ENCODE peak calls at places on chromosomes 5 and 9, in four cellular contexts. C is IMR-90, R is heart left ventricle, H is right atrium auricular region. F is an unnamed sample. For H3K36me3, the result is how much of the 10 kb centered on the place peaks cover.

GRCh38 chr5:14908195-14908594 is 36.6 kb upstream of the ANKH start:
- DNase-seq in C (peak), R (no peak), H (no peak), F (no peak)

GRCh38 chr5:38329132-38329715 is 70.9 kb downstream of the EGFLAM start:
- DNase-seq in C (no peak), R (no peak), H (no peak), F (no peak)

GRCh38 chr9:86126998-86127972 is 27.9 kb upstream of the GOLM1 start:
- DNase-seq in C (peak), R (peak), H (peak), F (peak)

GRCh38 chr5:119117237-119117636 is 46.4 kb downstream of the DMXL1 start:
- DNase-seq in C (no peak), R (no peak), H (no peak), F (no peak)

GRCh38 chr9:107606149-107606790 is 116.7 kb upstream of the KLF4 start:
- DNase-seq in C (no peak), R (no peak), H (no peak), F (no peak)

GRCh38 chr5:126680215-126680817 is 79.6 kb downstream of the PHAX start:
- DNase-seq in C (peak), R (no peak), H (no peak), F (peak)

GRCh38 chr9:33287087-33287490 is 3.2 kb upstream of the NFX1 start:
- DNase-seq in C (peak), R (peak), H (no peak), F (peak)

GRCh38 chr5:32802764-32803163 is 91.6 kb downstream of the NPR3 start:
- DNase-seq in C (no peak), R (no peak), H (no peak), F (no peak)

GRCh38 chr9:129702563-129702962 is 37.1 kb downstream of the PRRX2 start:
- DNase-seq in C (peak), R (no peak), H (no peak), F (peak)

GRCh38 chr9:82073551-82073950 is 85.0 kb downstream of the SPATA31D1 start:
- DNase-seq in C (no peak), R (no peak), H (no peak), F (no peak)

GRCh38 chr5:170113517-170113891 is 7.8 kb downstream of the FOXI1 start:
- DNase-seq in C (no peak), R (no peak), H (no peak), F (no peak)

GRCh38 chr9:137224850-137225694 is at the start of gene CYSRT1:
- DNase-seq in C (no peak), R (no peak), H (no peak), F (no peak)

GRCh38 chr9:126413470-126414051 is 86.9 kb downstream of the MVB12B start:
- DNase-seq in C (no peak), R (no peak), H (no peak), F (no peak)

GRCh38 chr5:168590666-168591065 is 11.5 kb upstream of the PANK3 start:
- DNase-seq in C (no peak), R (no peak), H (no peak), F (no peak)

GRCh38 chr9:88303785-88304495 is 84.3 kb upstream of the SPIN1 start:
- DNase-seq in C (peak), R (no peak), H (no peak), F (peak)

GRCh38 chr9:130299785-130300615 is 34.4 kb downstream of the HMCN2 start:
- DNase-seq in C (no peak), R (no peak), H (no peak), F (no peak)

GRCh38 chr9:131997779-131998178 is 81.9 kb downstream of the MED27 start:
- DNase-seq in C (peak), R (peak), H (no peak), F (no peak)

GRCh38 chr9:38699337-38699736 is 20.6 kb downstream of the FAM240B start:
- DNase-seq in C (no peak), R (no peak), H (no peak), F (no peak)

GRCh38 chr5:110702300-110702699 is 24.2 kb downstream of the TMEM232 start:
- DNase-seq in C (no peak), R (no peak), H (no peak), F (no peak)

GRCh38 chr9:107309271-107309670 is 26.2 kb downstream of the RAD23B start:
- DNase-seq in C (no peak), R (no peak), H (no peak), F (no peak)

GRCh38 chr9:99918134-99918533 is 11.7 kb downstream of the STX17 start:
- DNase-seq in C (no peak), R (no peak), H (no peak), F (no peak)

GRCh38 chr5:128228506-128228905 is 144.9 kb downstream of the SLC12A2 start:
- DNase-seq in C (peak), R (no peak), H (no peak), F (no peak)

GRCh38 chr5:36655171-36655570 is 48.8 kb downstream of the SLC1A3 start:
- DNase-seq in C (no peak), R (peak), H (no peak), F (no peak)

GRCh38 chr9:100111235-100111634 is 12.2 kb downstream of the INVS start:
- DNase-seq in C (peak), R (peak), H (peak), F (peak)

GRCh38 chr5:43161244-43161643 is 30.8 kb upstream of the NIM1K start:
- DNase-seq in C (no peak), R (no peak), H (no peak), F (no peak)

GRCh38 chr9:136626740-136627642 is 35.7 kb upstream of the EGFL7 start:
- DNase-seq in C (no peak), R (peak), H (no peak), F (no peak)

GRCh38 chr5:138448070-138448469 is 9.2 kb downstream of the REEP2 start:
- DNase-seq in C (no peak), R (no peak), H (no peak), F (no peak)

GRCh38 chr5:135993248-135993893 is 35.4 kb upstream of the TGFBI start:
- DNase-seq in C (peak), R (no peak), H (no peak), F (peak)

GRCh38 chr9:36063804-36064447 is 27.2 kb downstream of the RECK start:
- DNase-seq in C (peak), R (no peak), H (no peak), F (no peak)

GRCh38 chr5:108650997-108651396 is 96.7 kb upstream of the FER start:
- DNase-seq in C (peak), R (no peak), H (no peak), F (peak)

GRCh38 chr5:148898413-148899075 is 72.1 kb downstream of the ADRB2 start:
- DNase-seq in C (no peak), R (no peak), H (no peak), F (no peak)

GRCh38 chr5:72817076-72817476 is 615 bp downstream of the TNPO1 start:
- DNase-seq in C (peak), R (peak), H (peak), F (no peak)

GRCh38 chr5:148910686-148911361 is 84.4 kb downstream of the ADRB2 start:
- DNase-seq in C (peak), R (no peak), H (no peak), F (no peak)

GRCh38 chr5:66882592-66883227 is 286.5 kb downstream of the MAST4 start:
- DNase-seq in C (peak), R (no peak), H (no peak), F (no peak)

GRCh38 chr9:36264896-36265295 is 6.6 kb upstream of the GNE start:
- DNase-seq in C (no peak), R (no peak), H (no peak), F (no peak)

GRCh38 chr5:97231025-97231636 is 48.1 kb upstream of the RIOK2 start:
- DNase-seq in C (peak), R (peak), H (no peak), F (peak)

GRCh38 chr9:136798708-136799078 is 2.6 kb downstream of the CCDC183 start:
- DNase-seq in C (no peak), R (no peak), H (no peak), F (no peak)

GRCh38 chr5:81819556-81820314 is 68.8 kb upstream of the SSBP2 start:
- DNase-seq in C (peak), R (no peak), H (no peak), F (no peak)

GRCh38 chr9:77649109-77649812 is 1.1 kb upstream of the GNA14 start:
- DNase-seq in C (no peak), R (no peak), H (no peak), F (no peak)

GRCh38 chr9:77647659-77648457 is at the start of gene GNA14:
- DNase-seq in C (no peak), R (no peak), H (peak), F (no peak)

GRCh38 chr9:77651203-77651602 is 3.1 kb upstream of the GNA14 start:
- DNase-seq in C (no peak), R (no peak), H (no peak), F (no peak)

GRCh38 chr9:77647267-77647658 is 859 bp downstream of the GNA14 start:
- DNase-seq in C (no peak), R (no peak), H (no peak), F (no peak)

DNA sequence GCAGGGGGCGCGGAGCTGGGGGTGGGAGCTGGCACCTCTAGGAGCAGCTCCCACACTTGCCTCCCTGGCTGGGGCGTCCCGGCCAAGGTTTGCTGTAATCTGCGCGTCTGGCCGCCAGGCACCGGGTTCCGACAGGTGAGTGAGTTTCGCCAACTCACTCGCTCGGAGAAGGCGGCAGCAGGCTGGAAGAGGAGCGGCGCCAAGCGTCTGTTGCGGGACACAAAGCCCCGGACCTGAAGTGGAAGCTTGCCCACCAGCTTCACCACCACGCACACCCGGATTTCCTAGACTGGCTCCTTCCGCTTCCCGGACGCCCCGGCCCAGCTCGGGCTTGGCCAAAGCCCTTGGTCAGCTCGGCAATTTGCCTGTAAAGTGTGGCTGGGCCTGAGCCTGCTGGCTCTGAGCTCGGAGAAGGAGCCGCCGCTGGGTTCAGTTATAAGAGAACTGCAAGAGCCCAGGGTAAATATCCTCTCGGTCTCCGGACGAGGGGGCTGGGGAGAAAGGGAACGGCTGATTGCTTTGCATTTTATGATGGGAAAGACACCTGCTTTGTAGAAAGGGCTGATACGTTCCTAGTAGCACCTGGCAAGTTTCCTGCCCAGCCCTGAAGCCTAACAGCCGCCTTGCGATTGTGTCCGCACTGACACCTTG is 461 bp upstream of the GNA14 start:
- DNase-seq in C (no peak), R (peak), H (peak), F (no peak)
- TF ChIP-seq CTCF in C (no peak), R (no peak), H (no peak), F (no peak)

GRCh38 chr5:85108471-85108870 is 723.8 kb upstream of the EDIL3 start:
- DNase-seq in C (no peak), R (no peak), H (no peak), F (no peak)

DNA sequence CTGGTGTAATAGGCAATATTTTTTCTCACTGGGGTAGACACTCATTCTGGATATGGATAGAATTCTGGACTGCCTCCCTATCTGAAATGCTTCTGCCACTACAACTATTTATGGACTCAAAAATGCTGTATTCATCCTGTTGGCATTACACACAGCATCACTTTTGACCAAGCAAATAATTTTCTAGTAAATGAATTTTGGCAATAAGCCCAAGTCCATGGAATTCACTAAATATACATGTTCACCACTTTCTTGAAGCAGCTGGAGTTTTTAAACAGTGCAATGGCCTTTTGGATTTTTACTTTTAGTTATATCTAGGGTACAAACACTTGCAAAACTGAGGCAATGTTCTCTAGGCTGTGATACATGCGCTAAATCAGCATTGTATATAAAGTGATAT is 724.9 kb upstream of the EDIL3 start:
- DNase-seq in C (peak), R (no peak), H (no peak), F (no peak)
- H3K4me3 ChIP-seq in C (no peak), R (no peak), H (no peak), F (no peak)

GRCh38 chr5:7904170-7904569 is 35.2 kb downstream of the MTRR start:
- DNase-seq in C (peak), R (no peak), H (no peak), F (no peak)
- H3K36me3 ChIP-seq in C (under half), R (under half), H (under half), F (under half)

DNA sequence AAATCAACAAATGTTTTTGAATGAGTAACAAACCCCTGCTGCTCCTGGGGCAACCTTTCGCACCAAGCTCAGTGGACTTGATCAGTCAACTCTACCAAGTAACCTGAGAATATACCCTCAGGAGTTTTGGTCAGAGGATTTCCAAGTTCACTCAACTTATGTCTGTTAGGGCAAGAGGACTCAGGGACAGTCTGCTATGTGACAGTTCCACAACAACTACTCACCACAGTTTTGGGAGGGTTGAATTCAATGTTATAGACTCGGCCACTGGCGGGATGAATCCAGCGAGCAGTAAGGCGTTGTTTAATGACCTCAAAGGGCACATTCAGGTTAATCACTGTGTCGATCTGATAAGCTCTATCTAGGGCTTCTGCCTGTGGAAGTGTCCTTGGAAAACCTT is 22.1 kb downstream of the AK3 start:
- DNase-seq in C (no peak), R (no peak), H (no peak), F (no peak)
- TF ChIP-seq CTCF in C (no peak), R (no peak), H (no peak), F (no peak)

DNA sequence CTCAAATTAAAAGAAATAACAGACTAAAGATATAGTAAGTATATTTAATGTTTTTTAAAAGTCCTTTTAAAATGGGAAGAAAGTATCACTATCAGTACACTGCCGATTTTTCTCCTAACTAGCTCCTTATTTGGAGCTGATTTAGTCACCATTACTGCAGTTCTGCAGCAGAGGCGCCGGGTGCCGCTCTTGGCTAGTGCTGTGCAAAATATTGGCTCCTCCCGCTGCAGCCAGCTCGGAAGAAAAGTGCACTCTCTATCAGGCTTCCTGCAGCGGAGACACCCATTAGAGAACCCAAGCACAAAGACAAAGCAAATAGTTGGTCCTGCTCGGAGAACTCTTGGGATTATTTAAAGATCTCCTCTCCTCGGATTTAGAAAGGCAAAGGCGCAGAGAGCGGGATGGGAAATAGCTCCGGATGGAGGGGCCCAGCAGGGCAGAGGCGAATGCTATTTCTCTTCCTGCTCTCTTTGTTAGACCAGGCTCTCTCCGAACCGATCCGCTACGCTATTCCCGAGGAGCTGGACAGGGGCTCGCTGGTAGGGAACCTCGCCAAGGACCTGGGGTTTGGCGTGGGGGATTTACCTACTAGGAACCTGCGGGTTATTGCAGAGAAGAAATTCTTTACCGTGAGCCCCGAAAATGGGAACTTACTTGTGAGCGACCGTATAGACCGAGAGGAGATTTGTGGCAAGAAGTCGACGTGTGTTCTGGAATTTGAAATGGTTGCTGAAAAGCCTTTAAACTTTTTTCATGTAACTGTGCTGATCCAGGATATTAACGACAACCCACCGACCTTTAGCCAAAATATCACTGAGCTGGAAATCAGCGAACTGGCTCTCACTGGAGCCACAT is at the start of gene PCDHGB3:
- DNase-seq in C (peak), R (peak), H (no peak), F (no peak)
- H3K4me3 ChIP-seq in C (peak), R (peak), H (peak), F (peak)

GRCh38 chr9:134730761-134731496 is 89.3 kb downstream of the COL5A1 start:
- DNase-seq in C (no peak), R (no peak), H (no peak), F (no peak)
- H3K36me3 ChIP-seq in C (half or more), R (under half), H (under half), F (half or more)

DNA sequence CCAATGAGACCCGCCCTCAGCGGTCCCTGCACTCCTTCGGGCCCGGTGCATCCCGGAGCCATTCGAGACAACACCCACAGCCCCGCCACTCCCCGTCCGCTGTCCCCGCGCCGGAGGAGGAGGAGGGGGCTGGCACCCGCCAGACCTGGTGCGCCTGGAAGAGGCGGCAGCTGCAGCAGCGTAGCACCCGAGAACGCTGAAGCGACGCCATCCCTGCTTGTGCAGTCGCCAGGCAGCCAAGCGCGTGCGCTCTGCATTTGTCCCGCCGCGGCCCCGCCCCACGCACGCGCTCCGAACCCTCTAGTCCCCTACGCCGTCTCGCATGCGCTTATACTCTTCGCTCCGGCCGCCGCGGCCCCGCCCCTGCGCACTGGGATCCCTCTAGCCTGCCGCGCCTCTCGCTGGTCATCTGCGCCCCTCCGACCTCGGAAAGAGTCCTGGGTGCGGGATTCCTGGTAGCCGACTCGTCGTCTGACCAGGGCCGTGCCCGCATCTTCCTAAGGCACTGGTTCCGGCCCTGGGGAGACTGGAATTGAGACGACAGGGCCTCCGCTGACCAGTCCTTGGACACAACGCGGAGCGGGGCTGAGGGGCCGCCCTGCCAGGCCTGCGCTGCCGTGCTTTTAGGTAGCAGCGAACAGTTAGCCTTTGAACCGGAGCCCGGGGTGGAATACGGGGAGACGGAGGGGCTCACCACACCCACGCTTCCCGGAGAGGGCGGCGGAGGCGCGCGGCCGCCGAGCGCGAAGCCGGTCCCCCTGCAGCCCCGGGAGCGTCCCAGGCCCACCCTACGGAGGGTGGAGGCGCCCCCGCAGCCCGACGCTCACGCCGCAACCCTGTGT is at the start of gene MRNIP:
- DNase-seq in C (peak), R (peak), H (peak), F (peak)
- TF ChIP-seq CTCF in C (no peak), R (peak), H (no peak), F (peak)

F was measured in BJ.